ENCODE peak calls at places on chromosomes 6 and 20, in seven cellular contexts. Z is GM23248; T is CD8-positive, alpha-beta T cell; I is RWPE1; R is heart left ventricle; B is psoas muscle; O is prostate gland. L is an unnamed sample.

GRCh38 chr20:64011366-64011779 is 24.6 kb upstream of the C20orf204 start:
- DNase-seq in O (no peak), I (no peak), R (no peak), B (no peak), Z (no peak), T (no peak), L (no peak)

GRCh38 chr6:170172406-170172805 is 118.5 kb downstream of the DLL1 start:
- DNase-seq in Z (no peak), R (no peak), I (no peak), O (no peak), B (no peak), T (no peak), L (no peak)

GRCh38 chr6:112468359-112468758 is 121.2 kb downstream of the RFPL4B start:
- DNase-seq in O (no peak), B (no peak), Z (peak; percentile 51), T (no peak), I (peak; percentile 20), R (no peak), L (no peak)

GRCh38 chr20:43963872-43964791 is 49.5 kb downstream of the TOX2 start:
- DNase-seq in Z (peak; percentile 66), I (no peak), T (peak; percentile 65), O (no peak), R (peak; percentile 57), B (peak; percentile 44), L (peak; percentile 22)

GRCh38 chr6:122580731-122581130 is 29.5 kb upstream of the PKIB start:
- DNase-seq in B (no peak), I (peak; percentile 39), O (no peak), T (no peak), Z (peak; percentile 2), R (no peak), L (no peak)

GRCh38 chr6:23446394-23447001 is 679.5 kb upstream of the NRSN1 start:
- DNase-seq in Z (peak; percentile 60), R (no peak), O (no peak), T (no peak), B (no peak), I (peak; percentile 6), L (no peak)

GRCh38 chr6:14540859-14541540 is 423.4 kb downstream of the CD83 start:
- DNase-seq in B (no peak), I (no peak), T (no peak), R (no peak), Z (peak; percentile 36), O (no peak), L (no peak)

GRCh38 chr6:39568896-39569295 is 156.3 kb downstream of the KIF6 start:
- DNase-seq in T (no peak), B (no peak), R (no peak), Z (peak; percentile 84), I (no peak), O (no peak), L (no peak)

GRCh38 chr6:30259140-30260035 is 46.2 kb upstream of the TRIM26 start:
- DNase-seq in B (peak; percentile 68), O (peak; percentile 68), I (peak; percentile 93), R (peak; percentile 80), Z (peak; percentile 92), T (peak; percentile 78), L (peak; percentile 70)

GRCh38 chr6:150074651-150075416 is 5.9 kb upstream of the ULBP3 start:
- DNase-seq in I (no peak), R (no peak), B (no peak), T (no peak), O (no peak), Z (no peak), L (no peak)

GRCh38 chr6:144110210-144110609 is 14.8 kb upstream of the SF3B5 start:
- DNase-seq in O (no peak), Z (no peak), R (no peak), I (no peak), B (no peak), T (no peak), L (no peak)
- H3K27ac ChIP-seq in O (no peak overlapping the region), Z (no peak overlapping the region), R (no peak overlapping the region), I (no peak overlapping the region), B (no peak overlapping the region), T (no peak overlapping the region), L (no peak overlapping the region)

GRCh38 chr6:21949211-21949801 is 347.5 kb downstream of the PRL start:
- DNase-seq in Z (no peak), I (no peak), R (no peak), T (no peak), B (no peak), O (no peak), L (no peak)
- H3K27ac ChIP-seq in Z (no peak overlapping the region), I (no peak overlapping the region), R (no peak overlapping the region), T (no peak overlapping the region), B (no peak overlapping the region), O (no peak overlapping the region), L (no peak overlapping the region)

DNA sequence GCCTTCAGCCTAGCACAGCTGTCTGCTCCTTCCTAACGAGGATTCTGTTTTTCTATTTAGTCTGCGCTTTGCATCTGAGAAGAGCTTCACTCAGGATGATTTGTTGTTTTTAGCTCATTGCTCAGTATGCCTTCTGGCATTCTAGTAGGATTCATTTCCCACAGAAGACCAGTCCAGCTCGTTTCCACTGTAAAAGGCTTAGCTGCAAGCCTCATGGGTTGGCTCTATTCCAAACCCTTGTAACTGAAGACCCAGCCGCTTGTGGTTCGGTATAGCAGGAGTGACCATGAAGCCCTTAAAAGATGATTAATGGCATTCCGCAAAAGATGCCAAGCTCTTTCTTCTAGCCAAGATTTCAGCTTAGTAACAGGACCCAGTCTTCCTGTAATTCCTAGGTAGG is 7.2 kb downstream of the ADGRF1 start:
- DNase-seq in Z (peak; percentile 27), O (peak; percentile 92), I (peak; percentile 84), B (no peak), R (peak; percentile 26), T (no peak), L (no peak)
- H3K27ac ChIP-seq in Z (no peak overlapping the region), O (no peak overlapping the region), I (peak overlapping the region; percentile 26), B (no peak overlapping the region), R (no peak overlapping the region), T (no peak overlapping the region), L (no peak overlapping the region)

GRCh38 chr6:33732385-33732784 is 14.3 kb downstream of the IP6K3 start:
- DNase-seq in R (no peak), I (no peak), Z (no peak), O (no peak), T (no peak), B (no peak), L (no peak)
- H3K27ac ChIP-seq in R (peak overlapping the region; percentile 70), I (no peak overlapping the region), Z (no peak overlapping the region), O (peak overlapping the region; percentile 95), T (no peak overlapping the region), B (peak overlapping the region; percentile 100), L (no peak overlapping the region)